ENCODE peak calls at places on chromosomes 12 and 14, in four cellular contexts. One of them, this sample, is unnamed.

GRCh38 chr14:70896317-70896716 is 10.9 kb upstream of the PCNX1 start:
- DNase-seq in COR-L47: no peak
- DNase-seq in HL-60: no peak
- DNase-seq in GM12891: no peak
- DNase-seq in this sample: no peak

GRCh38 chr12:114393569-114393968 is 12.4 kb downstream of the TBX5 start:
- DNase-seq in COR-L47: no peak
- DNase-seq in HL-60: no peak
- DNase-seq in GM12891: no peak
- DNase-seq in this sample: no peak

GRCh38 chr12:96244826-96245225 is 50.7 kb downstream of the ELK3 start:
- DNase-seq in COR-L47: no peak
- DNase-seq in HL-60: no peak
- DNase-seq in GM12891: no peak
- DNase-seq in this sample: no peak

GRCh38 chr14:74574706-74575105 is 37.3 kb downstream of the LTBP2 start:
- DNase-seq in COR-L47: no peak
- DNase-seq in HL-60: peak
- DNase-seq in GM12891: no peak
- DNase-seq in this sample: no peak

GRCh38 chr12:12985817-12986408 is 14.2 kb downstream of the HEBP1 start:
- DNase-seq in COR-L47: no peak
- DNase-seq in HL-60: peak
- DNase-seq in GM12891: no peak
- DNase-seq in this sample: no peak

GRCh38 chr14:72633551-72633950 is 260.4 kb downstream of the DPF3 start:
- DNase-seq in COR-L47: no peak
- DNase-seq in HL-60: no peak
- DNase-seq in GM12891: no peak
- DNase-seq in this sample: peak

GRCh38 chr14:39102969-39103957 is at the start of gene SEC23A:
- DNase-seq in COR-L47: peak
- DNase-seq in HL-60: peak
- DNase-seq in GM12891: peak
- DNase-seq in this sample: peak

GRCh38 chr12:111590552-111590951 is 8.6 kb downstream of the ATXN2 start:
- DNase-seq in COR-L47: no peak
- DNase-seq in HL-60: no peak
- DNase-seq in GM12891: no peak
- DNase-seq in this sample: peak

GRCh38 chr12:52577316-52577715 is 3.7 kb upstream of the KRT74 start:
- DNase-seq in COR-L47: no peak
- DNase-seq in HL-60: no peak
- DNase-seq in GM12891: no peak
- DNase-seq in this sample: no peak

GRCh38 chr14:106044949-106045596 is 518.7 kb downstream of the TMEM121 start:
- DNase-seq in COR-L47: peak
- DNase-seq in HL-60: peak
- DNase-seq in GM12891: peak
- DNase-seq in this sample: no peak

GRCh38 chr14:73452341-73453191 is 5.8 kb downstream of the NUMB start:
- DNase-seq in COR-L47: no peak
- DNase-seq in HL-60: peak
- DNase-seq in GM12891: no peak
- DNase-seq in this sample: no peak

GRCh38 chr12:59980491-59980890 is 384.7 kb downstream of the SLC16A7 start:
- DNase-seq in COR-L47: no peak
- DNase-seq in HL-60: no peak
- DNase-seq in GM12891: no peak
- DNase-seq in this sample: no peak

GRCh38 chr12:15276088-15276698 is 46.1 kb upstream of the PTPRO start:
- DNase-seq in COR-L47: no peak
- DNase-seq in HL-60: no peak
- DNase-seq in GM12891: no peak
- DNase-seq in this sample: no peak

GRCh38 chr12:70255311-70255710 is 12.1 kb downstream of the CNOT2 start:
- DNase-seq in COR-L47: no peak
- DNase-seq in HL-60: no peak
- DNase-seq in GM12891: no peak
- DNase-seq in this sample: no peak

GRCh38 chr14:22650046-22650739 is 6.0 kb upstream of the OR6J1 start:
- DNase-seq in COR-L47: no peak
- DNase-seq in HL-60: no peak
- DNase-seq in GM12891: no peak
- DNase-seq in this sample: no peak

GRCh38 chr14:21106191-21106505 is 5.3 kb downstream of the TMEM253 start:
- DNase-seq in COR-L47: no peak
- DNase-seq in HL-60: peak
- DNase-seq in GM12891: no peak
- DNase-seq in this sample: no peak

GRCh38 chr14:89639687-89640086 is 222.7 kb upstream of the FOXN3 start:
- DNase-seq in COR-L47: no peak
- DNase-seq in HL-60: no peak
- DNase-seq in GM12891: no peak
- DNase-seq in this sample: no peak

GRCh38 chr12:85422766-85423165 is 142.7 kb downstream of the ALX1 start:
- DNase-seq in COR-L47: no peak
- DNase-seq in HL-60: no peak
- DNase-seq in GM12891: no peak
- DNase-seq in this sample: no peak